ENCODE peak calls at places on chromosomes 4 and X, in four cellular contexts. One of them, this sample, is unnamed.
A peak's percentile ranks its signal among the peaks of the same experiment; 100 is the strongest.

GRCh38 chr4:54065282-54066087 is 1.1 kb upstream of the CHIC2 start:
- DNase-seq in K562: no peak
- DNase-seq in HepG2: no peak
- DNase-seq in GM12878: no peak
- DNase-seq in this sample: no peak

GRCh38 chrX:23900220-23900797 is 7.4 kb downstream of the APOO start:
- DNase-seq in K562: no peak
- DNase-seq in HepG2: no peak
- DNase-seq in GM12878: no peak
- DNase-seq in this sample: no peak

GRCh38 chr4:112170451-112170993 is 25.3 kb downstream of the FAM241A start:
- DNase-seq in K562: peak; percentile 56
- DNase-seq in HepG2: peak; percentile 43
- DNase-seq in GM12878: no peak
- DNase-seq in this sample: no peak

GRCh38 chr4:41322613-41323012 is 65.9 kb downstream of the UCHL1 start:
- DNase-seq in K562: no peak
- DNase-seq in HepG2: no peak
- DNase-seq in GM12878: no peak
- DNase-seq in this sample: no peak

GRCh38 chr4:115489284-115489683 is 375.9 kb upstream of the NDST4 start:
- DNase-seq in K562: no peak
- DNase-seq in HepG2: no peak
- DNase-seq in GM12878: no peak
- DNase-seq in this sample: no peak

GRCh38 chr4:38783109-38783460 is 295 bp upstream of the TLR10 start:
- DNase-seq in K562: no peak
- DNase-seq in HepG2: no peak
- DNase-seq in GM12878: no peak
- DNase-seq in this sample: no peak

GRCh38 chr4:94827481-94828110 is 69.8 kb downstream of the BMPR1B start:
- DNase-seq in K562: peak; percentile 21
- DNase-seq in HepG2: no peak
- DNase-seq in GM12878: no peak
- DNase-seq in this sample: no peak

GRCh38 chr4:131370846-131371245 is 1778.2 kb upstream of the PCDH10 start:
- DNase-seq in K562: no peak
- DNase-seq in HepG2: no peak
- DNase-seq in GM12878: no peak
- DNase-seq in this sample: no peak

GRCh38 chr4:10022346-10023049 is 1.2 kb upstream of the SLC2A9 start:
- DNase-seq in K562: no peak
- DNase-seq in HepG2: no peak
- DNase-seq in GM12878: no peak
- DNase-seq in this sample: no peak

GRCh38 chr4:75831856-75832405 is 70.3 kb downstream of the PPEF2 start:
- DNase-seq in K562: no peak
- DNase-seq in HepG2: no peak
- DNase-seq in GM12878: no peak
- DNase-seq in this sample: no peak

GRCh38 chr4:140078366-140078765 is 75.6 kb downstream of the MAML3 start:
- DNase-seq in K562: no peak
- DNase-seq in HepG2: no peak
- DNase-seq in GM12878: no peak
- DNase-seq in this sample: peak; percentile 55

GRCh38 chr4:23887989-23888388 is 1.9 kb downstream of the PPARGC1A start:
- DNase-seq in K562: no peak
- DNase-seq in HepG2: no peak
- DNase-seq in GM12878: no peak
- DNase-seq in this sample: no peak

GRCh38 chrX:81586091-81586490 is 384.2 kb downstream of the SH3BGRL start:
- DNase-seq in K562: no peak
- DNase-seq in HepG2: no peak
- DNase-seq in GM12878: no peak
- DNase-seq in this sample: no peak

GRCh38 chrX:30888526-30889146 is 418 bp downstream of the TAB3 start:
- DNase-seq in K562: no peak
- DNase-seq in HepG2: no peak
- DNase-seq in GM12878: no peak
- DNase-seq in this sample: peak; percentile 17

GRCh38 chr4:163251204-163251603 is 81.2 kb downstream of the NPY1R start:
- DNase-seq in K562: no peak
- DNase-seq in HepG2: peak; percentile 4
- DNase-seq in GM12878: no peak
- DNase-seq in this sample: peak; percentile 30
- TF ChIP-seq SP1 in K562: no peak
- TF ChIP-seq SP1 in HepG2: no peak
- TF ChIP-seq SP1 in GM12878: no peak
- TF ChIP-seq SP1 in this sample: no peak

DNA sequence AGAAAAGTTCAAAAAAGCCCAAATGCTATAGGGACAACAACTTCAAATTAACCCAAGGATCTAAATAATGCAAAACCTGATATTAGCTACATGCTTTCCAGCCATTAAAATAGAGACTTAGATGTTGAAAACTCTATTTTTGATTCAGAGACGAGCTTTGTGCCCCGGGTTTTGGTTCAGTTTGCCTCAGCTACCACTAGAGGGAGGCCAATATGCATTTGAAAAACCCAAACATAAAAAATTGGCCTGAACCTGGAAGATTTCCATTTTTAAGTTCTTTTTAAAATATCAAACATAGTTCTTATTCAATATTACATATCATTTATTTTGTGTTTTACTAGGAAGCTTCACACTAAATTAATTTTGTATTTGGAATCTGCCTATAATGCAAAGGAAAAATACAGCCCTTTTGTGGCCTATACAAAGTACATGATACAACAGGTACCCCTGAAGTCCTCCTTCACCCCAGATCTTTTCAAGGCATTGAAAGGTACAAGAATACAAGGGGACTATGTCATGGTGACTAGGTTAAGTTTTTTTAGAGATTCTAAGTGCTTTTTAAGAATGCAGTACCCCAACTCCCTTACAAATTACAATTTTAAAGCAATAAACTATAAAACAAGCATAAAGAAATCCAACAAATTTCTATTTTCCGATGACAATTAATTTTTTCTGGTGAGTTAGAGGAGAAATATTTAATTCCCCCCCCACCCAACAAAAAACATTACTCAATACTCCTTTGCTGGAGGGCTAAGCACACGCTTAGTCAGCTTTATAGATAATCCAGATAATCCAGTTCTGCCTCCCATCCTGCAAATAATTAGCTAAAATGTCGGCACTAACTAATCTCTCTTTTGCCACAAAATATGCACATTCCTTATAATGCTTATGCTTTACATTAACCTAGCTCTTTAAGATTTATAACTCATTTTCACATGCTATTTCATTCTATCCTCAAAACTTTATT is 97.7 kb upstream of the PTPN13 start:
- DNase-seq in K562: peak; percentile 61
- DNase-seq in HepG2: no peak
- DNase-seq in GM12878: no peak
- DNase-seq in this sample: peak; percentile 49
- TF ChIP-seq TARDBP in K562: no peak
- TF ChIP-seq TARDBP in HepG2: no peak
- TF ChIP-seq TARDBP in GM12878: no peak
- TF ChIP-seq TARDBP in this sample: no peak

GRCh38 chr4:98113005-98113404 is 30.3 kb downstream of the STPG2 start:
- DNase-seq in K562: peak; percentile 10
- DNase-seq in HepG2: peak; percentile 5
- DNase-seq in GM12878: no peak
- DNase-seq in this sample: peak; percentile 24
- TF ChIP-seq SP1 in K562: no peak
- TF ChIP-seq SP1 in HepG2: no peak
- TF ChIP-seq SP1 in GM12878: no peak
- TF ChIP-seq SP1 in this sample: no peak

DNA sequence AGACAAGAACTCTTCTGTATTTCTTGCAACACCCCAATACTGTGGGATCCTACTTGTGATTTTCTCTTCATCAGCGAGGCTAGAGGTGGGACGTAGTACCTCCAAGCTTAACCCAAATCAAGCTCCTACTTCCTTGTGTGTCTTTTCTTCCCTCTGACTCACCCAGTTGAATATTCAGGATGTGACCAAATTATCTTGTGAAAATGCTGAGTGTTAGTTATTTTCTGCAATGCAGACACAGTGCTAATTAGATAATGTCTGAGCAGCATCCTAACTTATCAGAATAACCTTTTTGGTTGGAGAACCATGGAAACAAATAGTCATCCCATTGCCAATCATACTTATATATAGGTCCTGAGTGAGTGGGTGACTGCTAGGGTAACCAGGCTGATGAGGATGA is 2.4 kb downstream of the MEPE start:
- DNase-seq in K562: no peak
- DNase-seq in HepG2: no peak
- DNase-seq in GM12878: no peak
- DNase-seq in this sample: no peak
- TF ChIP-seq TARDBP in K562: no peak
- TF ChIP-seq TARDBP in HepG2: no peak
- TF ChIP-seq TARDBP in GM12878: no peak
- TF ChIP-seq TARDBP in this sample: no peak

GRCh38 chr4:184815046-184815877 is 10.5 kb downstream of the ACSL1 start:
- DNase-seq in K562: peak; percentile 44
- DNase-seq in HepG2: peak; percentile 74
- DNase-seq in GM12878: peak; percentile 89
- DNase-seq in this sample: peak; percentile 36
- TF ChIP-seq SP1 in K562: no peak
- TF ChIP-seq SP1 in HepG2: no peak
- TF ChIP-seq SP1 in GM12878: no peak
- TF ChIP-seq SP1 in this sample: no peak

GRCh38 chrX:48914593-48915493 is 3.4 kb upstream of the SLC35A2 start:
- DNase-seq in K562: no peak
- DNase-seq in HepG2: no peak
- DNase-seq in GM12878: no peak
- DNase-seq in this sample: no peak
- TF ChIP-seq TARDBP in K562: no peak
- TF ChIP-seq TARDBP in HepG2: no peak
- TF ChIP-seq TARDBP in GM12878: no peak
- TF ChIP-seq TARDBP in this sample: no peak

GRCh38 chrX:13747836-13748235 is 13.3 kb downstream of the OFD1 start:
- DNase-seq in K562: peak; percentile 19
- DNase-seq in HepG2: peak; percentile 21
- DNase-seq in GM12878: no peak
- DNase-seq in this sample: peak; percentile 29
- TF ChIP-seq SP1 in K562: no peak
- TF ChIP-seq SP1 in HepG2: no peak
- TF ChIP-seq SP1 in GM12878: no peak
- TF ChIP-seq SP1 in this sample: no peak

DNA sequence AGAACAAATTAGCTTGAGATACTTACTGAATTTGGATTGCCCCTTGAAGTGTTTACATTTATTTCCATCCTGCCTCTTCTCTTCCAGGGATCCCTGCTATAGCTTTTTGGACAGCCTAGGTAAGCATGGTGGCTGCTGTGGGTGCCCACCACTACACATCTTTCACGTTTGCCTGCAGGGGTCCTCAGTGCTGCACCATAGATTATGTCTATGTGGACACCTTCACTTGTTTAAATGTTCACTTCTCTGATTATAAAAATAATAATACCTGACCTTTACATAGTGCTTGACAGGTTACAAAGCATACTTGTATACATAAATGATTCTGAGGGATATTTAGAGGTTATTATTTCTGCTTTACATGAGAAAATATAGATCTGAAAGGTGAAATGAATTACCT is 67.9 kb upstream of the SLC4A4 start:
- DNase-seq in K562: peak; percentile 9
- DNase-seq in HepG2: peak; percentile 29
- DNase-seq in GM12878: no peak
- DNase-seq in this sample: peak; percentile 38
- TF ChIP-seq TARDBP in K562: no peak
- TF ChIP-seq TARDBP in HepG2: no peak
- TF ChIP-seq TARDBP in GM12878: no peak
- TF ChIP-seq TARDBP in this sample: no peak